ENCODE peak calls at places on chromosomes 5 and 9, in ten cellular contexts. C, W, E, M, N, T, R, H, Z and U are unnamed samples.

GRCh38 chr5:88524941-88525340 is 256.3 kb upstream of the TMEM161B start:
- DNase-seq in Z (no peak), T (no peak), E (no peak), H (no peak), R (no peak), C (no peak), W (no peak), N (no peak), M (no peak), U (no peak)

GRCh38 chr5:122163151-122164069 is 34.1 kb downstream of the ZNF474 start:
- DNase-seq in R (peak; percentile 87), W (no peak), H (no peak), M (no peak), N (no peak), C (peak; percentile 91), E (peak; percentile 44), T (no peak), Z (no peak), U (peak; percentile 33)

GRCh38 chr5:55027589-55027988 is 3.5 kb downstream of the GZMK start:
- DNase-seq in C (no peak), T (no peak), M (no peak), W (no peak), E (no peak), N (no peak), R (no peak), H (no peak), Z (peak; percentile 39), U (no peak)

GRCh38 chr5:80071510-80072021 is 36.4 kb downstream of the THBS4 start:
- DNase-seq in Z (no peak), H (no peak), C (no peak), R (no peak), M (no peak), W (no peak), E (no peak), N (no peak), T (no peak), U (no peak)

GRCh38 chr9:89929721-89930480 is 325.1 kb downstream of the GADD45G start:
- DNase-seq in W (no peak), C (no peak), R (no peak), M (peak; percentile 41), T (no peak), N (peak; percentile 39), H (no peak), E (peak; percentile 36), Z (no peak), U (no peak)

GRCh38 chr5:78638423-78638822 is 10.1 kb downstream of the LHFPL2 start:
- DNase-seq in C (peak; percentile 84), N (peak; percentile 19), M (peak; percentile 84), T (peak; percentile 89), H (no peak), R (peak; percentile 81), Z (no peak), W (no peak), E (peak; percentile 78), U (peak; percentile 52)

GRCh38 chr5:128236334-128236733 is 152.8 kb downstream of the SLC12A2 start:
- DNase-seq in E (no peak), T (no peak), Z (no peak), C (no peak), R (no peak), H (no peak), W (no peak), M (no peak), N (no peak), U (no peak)

GRCh38 chr5:38420691-38421395 is 135.6 kb downstream of the LIFR start:
- DNase-seq in R (peak; percentile 80), E (peak; percentile 58), T (peak; percentile 50), H (no peak), M (peak; percentile 73), W (peak; percentile 59), N (peak; percentile 81), Z (peak; percentile 14), C (peak; percentile 84), U (no peak)

GRCh38 chr5:37086466-37087178 is 162.6 kb downstream of the CPLANE1 start:
- DNase-seq in M (no peak), W (no peak), C (peak; percentile 71), N (no peak), H (no peak), R (no peak), E (no peak), Z (no peak), T (no peak), U (no peak)

GRCh38 chr9:123291736-123292135 is 23.4 kb upstream of the STRBP start:
- DNase-seq in N (no peak), Z (no peak), M (no peak), W (no peak), R (no peak), H (no peak), E (no peak), C (no peak), T (no peak), U (no peak)

GRCh38 chr9:4985376-4986266 is 549 bp downstream of the JAK2 start:
- DNase-seq in R (peak; percentile 67), C (peak; percentile 47), Z (peak; percentile 27), H (peak; percentile 83), W (peak; percentile 51), M (peak; percentile 51), E (peak; percentile 24), N (peak; percentile 33), T (peak; percentile 51), U (no peak)

GRCh38 chr9:70478963-70479641 is 64.6 kb upstream of the KLF9 start:
- DNase-seq in T (no peak), Z (no peak), E (peak; percentile 32), C (no peak), N (peak; percentile 69), W (no peak), M (no peak), R (peak; percentile 83), H (no peak), U (peak; percentile 28)

GRCh38 chr9:20658677-20659473 is 25.2 kb upstream of the FOCAD start:
- DNase-seq in R (no peak), M (peak; percentile 23), T (no peak), H (no peak), N (no peak), C (no peak), Z (no peak), W (no peak), E (no peak), U (no peak)

GRCh38 chr9:75378036-75378435 is 289.7 kb downstream of the OSTF1 start:
- DNase-seq in T (peak; percentile 25), E (peak; percentile 80), H (no peak), Z (no peak), W (no peak), C (peak; percentile 88), N (peak; percentile 37), R (peak; percentile 79), M (no peak), U (peak; percentile 2)

GRCh38 chr5:139186752-139187326 is 11.3 kb downstream of the SIL1 start:
- DNase-seq in C (no peak), N (no peak), H (no peak), T (no peak), R (no peak), E (no peak), Z (no peak), M (no peak), W (no peak), U (no peak)

GRCh38 chr9:109600142-109600541 is 102.0 kb upstream of the PTPN3 start:
- DNase-seq in C (peak; percentile 91), R (no peak), Z (no peak), W (no peak), T (no peak), E (no peak), M (no peak), H (no peak), N (no peak), U (no peak)

GRCh38 chr5:151086905-151087360 is 6.1 kb upstream of the TNIP1 start:
- DNase-seq in C (no peak), Z (peak; percentile 75), N (no peak), H (peak; percentile 89), W (no peak), T (no peak), E (no peak), R (no peak), M (no peak), U (no peak)

GRCh38 chr5:83467315-83468044 is 4.1 kb upstream of the VCAN start:
- DNase-seq in Z (no peak), M (no peak), R (peak; percentile 70), T (no peak), N (peak; percentile 26), W (no peak), H (no peak), E (peak; percentile 74), C (peak; percentile 18), U (peak; percentile 6)

GRCh38 chr5:138685052-138685755 is 68.0 kb upstream of the CTNNA1 start:
- DNase-seq in E (no peak), C (no peak), N (no peak), Z (no peak), H (no peak), T (no peak), W (no peak), M (no peak), R (no peak), U (no peak)

GRCh38 chr9:21505425-21506179 is 23.5 kb upstream of the IFNE start:
- DNase-seq in E (no peak), C (no peak), N (no peak), Z (no peak), W (no peak), T (no peak), R (no peak), M (no peak), H (no peak), U (no peak)

GRCh38 chr5:134446938-134447337 is 35.3 kb upstream of the CDKN2AIPNL start:
- DNase-seq in H (peak; percentile 76), C (no peak), T (no peak), M (no peak), N (no peak), Z (no peak), E (no peak), R (no peak), W (no peak), U (no peak)

GRCh38 chr5:2566280-2566679 is 185.2 kb downstream of the IRX2 start:
- DNase-seq in W (no peak), R (no peak), T (no peak), H (no peak), E (no peak), M (no peak), C (no peak), Z (no peak), N (no peak), U (no peak)
- H3K27me3 ChIP-seq in W (no peaks in the 10 kb centered on the region), R (no peaks in the 10 kb centered on the region), T (no peaks in the 10 kb centered on the region), H (no peaks in the 10 kb centered on the region), E (no peaks in the 10 kb centered on the region), M (no peaks in the 10 kb centered on the region), C (no peaks in the 10 kb centered on the region), Z (no peaks in the 10 kb centered on the region), N (no peaks in the 10 kb centered on the region), U (no peaks in the 10 kb centered on the region)

GRCh38 chr5:133358271-133358670 is 254.1 kb downstream of the FSTL4 start:
- DNase-seq in Z (no peak), R (no peak), W (no peak), H (no peak), C (no peak), T (no peak), N (no peak), E (no peak), M (no peak), U (no peak)
- H3K27me3 ChIP-seq in Z (no peaks in the 10 kb centered on the region), R (no peaks in the 10 kb centered on the region), W (no peaks in the 10 kb centered on the region), H (no peaks in the 10 kb centered on the region), C (peaks cover 10% of the 10 kb centered on the region), T (no peaks in the 10 kb centered on the region), N (no peaks in the 10 kb centered on the region), E (no peaks in the 10 kb centered on the region), M (no peaks in the 10 kb centered on the region), U (no peaks in the 10 kb centered on the region)

GRCh38 chr9:135330307-135330631 is 149.3 kb upstream of the PPP1R26 start:
- DNase-seq in T (no peak), R (no peak), H (no peak), Z (no peak), E (no peak), N (no peak), M (no peak), W (peak; percentile 21), C (no peak), U (no peak)
- H3K27me3 ChIP-seq in T (no peaks in the 10 kb centered on the region), R (no peaks in the 10 kb centered on the region), H (no peaks in the 10 kb centered on the region), Z (no peaks in the 10 kb centered on the region), E (no peaks in the 10 kb centered on the region), N (no peaks in the 10 kb centered on the region), M (no peaks in the 10 kb centered on the region), W (no peaks in the 10 kb centered on the region), C (no peaks in the 10 kb centered on the region), U (no peaks in the 10 kb centered on the region)

GRCh38 chr5:170267431-170268152 is 30.0 kb downstream of the LCP2 start:
- DNase-seq in E (peak; percentile 75), W (peak; percentile 80), N (peak; percentile 78), M (peak; percentile 74), C (peak; percentile 69), R (peak; percentile 87), H (peak; percentile 91), Z (peak; percentile 83), T (peak; percentile 72), U (no peak)
- H3K27me3 ChIP-seq in E (no peaks in the 10 kb centered on the region), W (no peaks in the 10 kb centered on the region), N (no peaks in the 10 kb centered on the region), M (peaks cover 11% of the 10 kb centered on the region), C (peaks cover 15% of the 10 kb centered on the region), R (no peaks in the 10 kb centered on the region), H (no peaks in the 10 kb centered on the region), Z (no peaks in the 10 kb centered on the region), T (no peaks in the 10 kb centered on the region), U (no peaks in the 10 kb centered on the region)